ENCODE peak calls at places on chromosomes 12 and 14, in eight cellular contexts. R is lung, D is lower lobe of right lung, W is PC-3, E is ovary, H is cardiac muscle cell, B is hepatocyte, I is esophagus squamous epithelium. O is an unnamed sample.

GRCh38 chr14:71646518-71646917 is 285.7 kb upstream of the RGS6 start:
- DNase-seq in R (no peak), D (no peak), W (no peak), E (no peak), H (no peak), B (no peak), I (no peak), O (no peak)

GRCh38 chr12:70560671-70561070 is 76.6 kb downstream of the PTPRB start:
- DNase-seq in R (no peak), D (no peak), W (peak; percentile 72), E (no peak), H (no peak), B (peak; percentile 30), I (no peak), O (no peak)

GRCh38 chr14:91249841-91250616 is 5.5 kb upstream of the GPR68 start:
- DNase-seq in R (peak; percentile 69), D (peak; percentile 73), W (peak; percentile 75), E (no peak), H (no peak), B (peak; percentile 36), I (no peak), O (no peak)

GRCh38 chr14:95452890-95453712 is 63.3 kb downstream of the SYNE3 start:
- DNase-seq in R (no peak), D (no peak), W (no peak), E (no peak), H (no peak), B (no peak), I (no peak), O (no peak)

GRCh38 chr12:9760699-9761406 is at the start of gene CD69:
- DNase-seq in R (no peak), D (no peak), W (no peak), E (no peak), H (no peak), B (no peak), I (no peak), O (no peak)

GRCh38 chr12:127245009-127245408 is 1022.0 kb upstream of the TMEM132C start:
- DNase-seq in R (no peak), D (no peak), W (peak; percentile 73), E (no peak), H (peak; percentile 3), B (no peak), I (no peak), O (no peak)

GRCh38 chr12:501722-502447 is 42.1 kb downstream of the B4GALNT3 start:
- DNase-seq in R (no peak), D (no peak), W (no peak), E (no peak), H (no peak), B (no peak), I (no peak), O (no peak)

GRCh38 chr12:126874427-126875026 is 1392.4 kb upstream of the TMEM132C start:
- DNase-seq in R (peak; percentile 48), D (peak; percentile 57), W (peak; percentile 78), E (peak; percentile 15), H (peak; percentile 3), B (peak; percentile 77), I (no peak), O (peak; percentile 41)

GRCh38 chr12:104994301-104994700 is 8.2 kb downstream of the NOPCHAP1 start:
- DNase-seq in R (no peak), D (no peak), W (no peak), E (no peak), H (no peak), B (no peak), I (no peak), O (no peak)

GRCh38 chr14:54791001-54791400 is 111.6 kb downstream of the GCH1 start:
- DNase-seq in R (no peak), D (no peak), W (no peak), E (no peak), H (no peak), B (no peak), I (no peak), O (no peak)

GRCh38 chr12:53179694-53180269 is 740 bp upstream of the ZNF740 start:
- DNase-seq in R (no peak), D (no peak), W (peak; percentile 29), E (peak; percentile 45), H (no peak), B (no peak), I (no peak), O (no peak)

GRCh38 chr14:69317780-69318179 is 57.8 kb downstream of the GALNT16 start:
- DNase-seq in R (no peak), D (peak; percentile 66), W (no peak), E (no peak), H (no peak), B (no peak), I (no peak), O (no peak)

GRCh38 chr14:68955164-68955921 is 23.8 kb downstream of the ACTN1 start:
- DNase-seq in R (no peak), D (no peak), W (no peak), E (no peak), H (no peak), B (no peak), I (no peak), O (no peak)

GRCh38 chr12:26741828-26742227 is 91.2 kb downstream of the ITPR2 start:
- DNase-seq in R (no peak), D (no peak), W (no peak), E (no peak), H (no peak), B (no peak), I (no peak), O (no peak)

GRCh38 chr12:110927545-110927944 is 7.2 kb upstream of the MYL2 start:
- DNase-seq in R (no peak), D (no peak), W (no peak), E (no peak), H (no peak), B (no peak), I (no peak), O (no peak)

GRCh38 chr14:23938823-23939222 is 14.7 kb upstream of the DHRS4 start:
- DNase-seq in R (no peak), D (no peak), W (no peak), E (no peak), H (no peak), B (no peak), I (no peak), O (no peak)
- H3K4me1 ChIP-seq in R (no peaks in the 10 kb centered on the region), D (no peaks in the 10 kb centered on the region), W (no peaks in the 10 kb centered on the region), E (no peaks in the 10 kb centered on the region), H (no peaks in the 10 kb centered on the region), B (no peaks in the 10 kb centered on the region), I (no peaks in the 10 kb centered on the region), O (no peaks in the 10 kb centered on the region)

GRCh38 chr12:22759769-22760674 is 135.1 kb downstream of the ETNK1 start:
- DNase-seq in R (no peak), D (no peak), W (no peak), E (peak; percentile 36), H (peak; percentile 3), B (no peak), I (no peak), O (no peak)
- H3K4me3 ChIP-seq in R (no peak overlapping the region), D (no peak overlapping the region), W (no peak overlapping the region), E (no peak overlapping the region), H (no peak overlapping the region), B (no peak overlapping the region), I (peak overlapping the region; percentile 13), O (no peak overlapping the region)

GRCh38 chr14:65330416-65330815 is 82.1 kb upstream of the FUT8 start:
- DNase-seq in R (no peak), D (no peak), W (no peak), E (no peak), H (no peak), B (no peak), I (no peak), O (no peak)
- H3K4me1 ChIP-seq in R (peaks cover 3% of the 10 kb centered on the region), D (peaks cover 21% of the 10 kb centered on the region), W (peaks cover 27% of the 10 kb centered on the region), E (peaks cover 5% of the 10 kb centered on the region), H (peaks cover 26% of the 10 kb centered on the region), B (peaks cover 24% of the 10 kb centered on the region), I (peaks cover 14% of the 10 kb centered on the region), O (peaks cover 48% of the 10 kb centered on the region)

GRCh38 chr12:91108196-91108595 is 3.1 kb downstream of the LUM start:
- DNase-seq in R (no peak), D (no peak), W (no peak), E (no peak), H (no peak), B (no peak), I (no peak), O (no peak)

GRCh38 chr12:91106283-91106682 is 5.0 kb downstream of the LUM start:
- DNase-seq in R (no peak), D (no peak), W (no peak), E (no peak), H (no peak), B (no peak), I (no peak), O (no peak)

GRCh38 chr12:91111366-91112321 is at the start of gene LUM:
- DNase-seq in R (no peak), D (no peak), W (peak; percentile 27), E (peak; percentile 63), H (peak; percentile 73), B (peak; percentile 71), I (no peak), O (no peak)

GRCh38 chr12:91105807-91106206 is 5.5 kb downstream of the LUM start:
- DNase-seq in R (no peak), D (no peak), W (no peak), E (no peak), H (peak; percentile 37), B (no peak), I (no peak), O (no peak)

DNA sequence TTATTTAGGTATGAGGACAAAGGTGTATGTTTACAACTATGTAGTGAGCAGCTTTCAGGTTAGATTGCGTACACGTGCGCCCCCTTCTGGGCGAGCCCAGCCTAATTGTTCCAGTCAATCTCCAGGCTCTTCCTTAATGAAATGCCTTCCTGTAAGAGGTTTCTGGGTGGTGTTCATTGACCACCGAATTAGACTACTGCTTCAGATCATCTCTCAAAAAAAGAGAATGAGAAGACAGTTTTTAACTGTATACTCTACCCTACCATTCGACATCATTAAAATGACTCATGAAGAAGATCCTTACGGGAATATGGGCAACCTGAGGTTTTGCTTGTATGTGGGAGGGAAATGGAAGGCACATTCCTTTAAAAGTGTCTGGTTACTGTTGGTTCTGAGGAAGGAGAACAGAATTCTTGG is 2.1 kb downstream of the LUM start:
- DNase-seq in R (peak; percentile 49), D (peak; percentile 71), W (peak; percentile 83), E (peak; percentile 85), H (peak; percentile 82), B (peak; percentile 84), I (no peak), O (peak; percentile 72)
- H3K4me3 ChIP-seq in R (no peak overlapping the region), D (peak overlapping the region; percentile 38), W (peak overlapping the region; percentile 3), E (peak overlapping the region; percentile 32), H (no peak overlapping the region), B (peak overlapping the region; percentile 36), I (no peak overlapping the region), O (peak overlapping the region; percentile 26)

DNA sequence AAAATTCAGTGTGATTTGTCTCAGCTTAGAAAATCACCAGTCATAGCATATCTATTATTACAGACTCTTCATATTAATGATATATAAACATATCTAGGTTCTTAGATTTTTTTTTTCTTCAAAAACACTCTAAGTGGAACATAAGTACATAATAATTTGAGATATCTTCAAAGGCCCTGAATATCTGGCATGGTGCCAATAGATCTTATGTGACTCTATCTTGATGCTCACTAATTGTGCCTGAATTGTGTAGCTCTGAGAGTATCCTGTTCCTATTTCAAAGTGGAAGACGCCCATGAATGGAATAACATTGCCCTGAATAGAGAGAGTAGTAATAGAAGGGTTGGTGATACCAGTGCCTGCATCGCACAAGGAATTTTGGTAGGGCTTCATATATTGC is 1312.7 kb upstream of the USP15 start:
- DNase-seq in R (no peak), D (no peak), W (no peak), E (no peak), H (no peak), B (no peak), I (no peak), O (no peak)
- H3K4me1 ChIP-seq in R (no peaks in the 10 kb centered on the region), D (no peaks in the 10 kb centered on the region), W (no peaks in the 10 kb centered on the region), E (no peaks in the 10 kb centered on the region), H (no peaks in the 10 kb centered on the region), B (no peaks in the 10 kb centered on the region), I (no peaks in the 10 kb centered on the region), O (no peaks in the 10 kb centered on the region)